ENCODE peak calls at places on chromosomes 4 and X, in six cellular contexts. C, S, L, V, N and X are unnamed samples.

GRCh38 chr4:184471872-184472539 is 2.3 kb downstream of the IRF2 start:
- DNase-seq in C (no peak), S (no peak), L (peak), V (no peak), N (no peak), X (peak)

GRCh38 chr4:73609688-73610087 is 10.5 kb downstream of the RASSF6 start:
- DNase-seq in C (no peak), S (no peak), L (no peak), V (no peak), N (peak), X (no peak)

GRCh38 chrX:39261446-39262147 is 460.3 kb downstream of the MID1IP1 start:
- DNase-seq in C (no peak), S (peak), L (peak), V (peak), N (peak), X (peak)

GRCh38 chr4:21806991-21807390 is 141.6 kb downstream of the KCNIP4 start:
- DNase-seq in C (no peak), S (no peak), L (no peak), V (no peak), N (no peak), X (no peak)

GRCh38 chr4:121177238-121178137 is 13.4 kb upstream of the TNIP3 start:
- DNase-seq in C (no peak), S (no peak), L (no peak), V (no peak), N (no peak), X (no peak)

GRCh38 chrX:119948381-119948780 is 4.8 kb upstream of the NKAP start:
- DNase-seq in C (no peak), S (no peak), L (no peak), V (no peak), N (no peak), X (no peak)

GRCh38 chr4:74408639-74409038 is 36.3 kb upstream of the AREG start:
- DNase-seq in C (no peak), S (no peak), L (no peak), V (no peak), N (no peak), X (no peak)

GRCh38 chr4:180617203-180617602 is 1626.0 kb upstream of the TENM3 start:
- DNase-seq in C (no peak), S (no peak), L (no peak), V (no peak), N (peak), X (no peak)

GRCh38 chr4:7845493-7846124 is 94.1 kb downstream of the AFAP1 start:
- DNase-seq in C (peak), S (no peak), L (no peak), V (no peak), N (peak), X (peak)

GRCh38 chr4:185257086-185257485 is 47.7 kb downstream of the SNX25 start:
- DNase-seq in C (no peak), S (no peak), L (no peak), V (no peak), N (no peak), X (no peak)

GRCh38 chr4:120773641-120774040 is 148.9 kb downstream of the PRDM5 start:
- DNase-seq in C (no peak), S (no peak), L (no peak), V (no peak), N (no peak), X (no peak)

GRCh38 chr4:22474636-22475310 is 41.1 kb downstream of the ADGRA3 start:
- DNase-seq in C (no peak), S (peak), L (no peak), V (no peak), N (peak), X (no peak)

GRCh38 chrX:9197231-9197630 is 163.3 kb upstream of the FAM9B start:
- DNase-seq in C (no peak), S (no peak), L (no peak), V (no peak), N (no peak), X (no peak)

GRCh38 chr4:98522603-98523395 is 135.6 kb downstream of the TSPAN5 start:
- DNase-seq in C (no peak), S (peak), L (no peak), V (no peak), N (peak), X (no peak)

GRCh38 chr4:122346036-122346435 is 32.8 kb upstream of the ADAD1 start:
- DNase-seq in C (no peak), S (no peak), L (no peak), V (no peak), N (no peak), X (no peak)

GRCh38 chr4:77203380-77204197 is 46.6 kb downstream of the CCNG2 start:
- DNase-seq in C (peak), S (peak), L (peak), V (peak), N (peak), X (peak)

GRCh38 chr4:37891221-37892159 is 606 bp downstream of the TBC1D1 start:
- DNase-seq in C (peak), S (no peak), L (peak), V (no peak), N (no peak), X (peak)

GRCh38 chrX:131262200-131262599 is 26.9 kb downstream of the IGSF1 start:
- DNase-seq in C (no peak), S (no peak), L (no peak), V (no peak), N (no peak), X (no peak)

GRCh38 chrX:131703646-131704045 is 159.8 kb downstream of the OR13H1 start:
- DNase-seq in C (no peak), S (no peak), L (no peak), V (no peak), N (no peak), X (no peak)

GRCh38 chrX:71400710-71401109 is 34.6 kb downstream of the TAF1 start:
- DNase-seq in C (no peak), S (no peak), L (no peak), V (no peak), N (no peak), X (no peak)

GRCh38 chr4:42904986-42905385 is 12.5 kb downstream of the GRXCR1 start:
- DNase-seq in C (no peak), S (no peak), L (no peak), V (no peak), N (no peak), X (no peak)

GRCh38 chrX:68710870-68711576 is 63.6 kb downstream of the STARD8 start:
- DNase-seq in C (peak), S (peak), L (peak), V (peak), N (peak), X (peak)

GRCh38 chr4:26061248-26061986 is 147.4 kb downstream of the SMIM20 start:
- DNase-seq in C (peak), S (peak), L (peak), V (peak), N (peak), X (peak)

GRCh38 chr4:150072906-150073714 is 5.1 kb upstream of the DCLK2 start:
- DNase-seq in C (no peak), S (no peak), L (no peak), V (no peak), N (no peak), X (no peak)

GRCh38 chr4:153140294-153140693 is 63.9 kb upstream of the TRIM2 start:
- DNase-seq in C (no peak), S (no peak), L (no peak), V (no peak), N (no peak), X (no peak)

GRCh38 chrX:40039887-40040286 is 57.9 kb downstream of the BCOR start:
- DNase-seq in C (no peak), S (no peak), L (no peak), V (no peak), N (no peak), X (no peak)

GRCh38 chrX:71302461-71303213 is 1.1 kb downstream of the ITGB1BP2 start:
- DNase-seq in C (no peak), S (no peak), L (no peak), V (no peak), N (no peak), X (no peak)

GRCh38 chr4:38072578-38072977 is 112.4 kb downstream of the PTTG2 start:
- DNase-seq in C (no peak), S (no peak), L (no peak), V (no peak), N (no peak), X (no peak)

GRCh38 chr4:12729384-12729783 is 754.8 kb downstream of the RAB28 start:
- DNase-seq in C (no peak), S (peak), L (peak), V (peak), N (peak), X (peak)

GRCh38 chr4:78552398-78553396 is 1.1 kb downstream of the ANXA3 start:
- DNase-seq in C (no peak), S (peak), L (no peak), V (no peak), N (peak), X (no peak)

GRCh38 chr4:105765690-105766407 is 57.3 kb downstream of the GSTCD start:
- DNase-seq in C (no peak), S (peak), L (no peak), V (no peak), N (peak), X (no peak)

GRCh38 chrX:56727531-56727930 is 1.5 kb upstream of the NBDY start:
- DNase-seq in C (no peak), S (no peak), L (no peak), V (no peak), N (no peak), X (no peak)

GRCh38 chrX:1524874-1525582 is 12.0 kb downstream of the P2RY8 start:
- DNase-seq in C (no peak), S (no peak), L (no peak), V (no peak), N (no peak), X (no peak)

GRCh38 chr4:169017971-169018370 is 7.9 kb upstream of the CBR4 start:
- DNase-seq in C (no peak), S (no peak), L (no peak), V (no peak), N (no peak), X (no peak)

GRCh38 chrX:102708900-102709299 is 3.3 kb upstream of the GPRASP2 start:
- DNase-seq in C (no peak), S (no peak), L (no peak), V (no peak), N (no peak), X (no peak)

GRCh38 chrX:75156537-75156945 is 458 bp upstream of the ABCB7 start:
- DNase-seq in C (no peak), S (no peak), L (peak), V (peak), N (no peak), X (no peak)

GRCh38 chr4:156677136-156677535 is 294.5 kb downstream of the PDGFC start:
- DNase-seq in C (no peak), S (peak), L (peak), V (peak), N (peak), X (peak)

GRCh38 chr4:83408958-83409357 is 46.7 kb downstream of the HELQ start:
- DNase-seq in C (no peak), S (no peak), L (no peak), V (no peak), N (no peak), X (no peak)

DNA sequence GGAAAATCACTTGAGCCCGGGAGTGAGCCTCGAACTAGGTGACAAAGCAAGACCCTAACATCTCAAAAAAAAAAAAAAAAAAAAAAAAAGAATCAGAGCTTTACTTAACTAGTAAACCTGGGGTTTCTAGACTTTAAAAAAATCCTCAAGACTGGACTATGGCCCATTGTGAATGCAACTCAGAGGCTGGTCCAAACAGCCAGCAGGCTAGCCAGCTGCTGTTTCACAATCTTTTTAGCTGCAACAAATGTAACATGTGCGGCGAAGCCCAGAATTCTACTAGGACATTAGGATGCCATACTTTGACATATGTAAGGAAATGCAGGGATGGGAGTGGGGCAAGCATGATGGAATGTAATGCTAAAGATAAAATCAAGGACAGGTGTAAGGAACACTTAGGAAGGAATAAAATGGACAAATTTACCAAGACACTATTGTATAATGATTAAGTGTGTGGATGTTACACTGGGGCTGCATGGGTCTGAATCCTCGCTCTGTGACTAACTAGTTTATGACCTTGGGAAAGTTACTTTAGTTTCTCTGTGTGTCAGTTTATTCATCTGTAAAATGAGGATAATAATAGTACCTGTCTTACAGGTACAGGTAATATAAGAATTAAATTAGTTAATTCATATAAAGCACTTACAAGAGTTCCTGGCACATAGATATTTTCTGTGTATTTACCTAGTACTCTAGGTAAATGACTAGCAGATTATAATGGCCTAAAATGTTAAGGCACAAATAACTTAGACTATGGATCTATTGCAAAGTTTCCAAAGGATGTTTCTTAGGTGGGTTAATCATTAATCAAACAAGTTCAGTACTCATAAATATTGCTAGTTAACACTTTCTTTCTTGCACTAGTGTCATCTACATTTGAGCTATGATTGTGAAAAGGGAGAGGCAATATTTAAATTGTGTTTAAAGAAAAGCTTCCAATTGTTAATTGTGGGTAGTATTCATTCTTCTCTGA is 49.5 kb downstream of the HELQ start:
- DNase-seq in C (no peak), S (no peak), L (no peak), V (no peak), N (no peak), X (no peak)
- TF ChIP-seq JUND in C (no peak), S (no peak), L (no peak), V (no peak), N (no peak), X (no peak)

DNA sequence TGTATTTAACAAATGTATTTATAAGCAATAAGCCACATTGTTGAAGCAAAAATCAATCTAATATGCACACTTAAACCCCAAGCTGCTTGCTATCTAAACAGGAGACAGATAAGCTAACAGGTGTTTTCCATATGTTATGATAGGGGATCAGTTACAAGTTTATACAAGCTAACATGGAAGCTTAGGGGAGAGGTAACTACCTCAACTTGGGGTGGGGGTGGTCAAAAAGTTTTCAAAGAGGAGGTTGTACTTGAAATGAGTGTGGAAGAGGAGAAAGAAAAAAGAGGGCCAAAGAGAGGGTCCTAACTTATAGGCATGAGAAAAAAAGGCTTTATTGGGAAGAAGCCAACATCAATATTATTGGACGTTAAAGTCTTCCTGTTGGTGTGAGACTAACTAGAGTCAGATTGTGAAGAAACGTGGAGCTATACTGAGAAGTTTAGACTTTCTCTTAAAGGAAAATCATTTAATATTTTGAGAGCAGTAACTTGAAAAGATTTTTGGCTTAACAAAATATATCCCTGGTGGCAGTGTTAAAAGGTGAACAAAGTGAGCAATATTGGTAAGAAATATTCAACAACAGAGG is 205.8 kb downstream of the NDST4 start:
- DNase-seq in C (no peak), S (no peak), L (no peak), V (no peak), N (no peak), X (no peak)
- TF ChIP-seq JUND in C (no peak), S (no peak), L (no peak), V (no peak), N (no peak), X (no peak)

DNA sequence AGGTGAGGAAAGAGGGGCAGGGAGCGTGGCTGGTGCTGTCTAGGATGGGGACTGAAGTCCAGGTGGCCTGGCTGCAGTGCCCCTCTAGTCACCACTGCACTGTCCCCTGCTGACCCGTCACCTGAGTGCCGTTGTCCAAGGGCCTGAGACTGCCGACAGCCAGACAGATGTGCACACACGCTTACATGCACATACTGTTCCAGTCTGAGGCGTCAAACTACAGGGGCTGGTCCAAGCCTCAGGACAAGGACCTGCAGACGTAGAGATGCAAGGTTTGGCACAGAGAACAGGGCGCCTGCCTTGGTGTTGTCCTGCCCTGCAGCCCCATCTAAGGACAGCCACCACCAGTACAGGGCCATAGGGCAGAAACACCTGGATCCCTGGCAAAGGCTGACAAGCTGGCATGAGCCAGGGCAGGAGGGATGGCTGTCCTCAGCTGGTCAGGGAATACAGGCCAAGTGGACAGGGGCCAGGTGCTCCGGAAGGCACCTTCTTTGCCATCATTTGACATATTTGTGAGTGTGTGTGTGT is 1.7 kb downstream of the SLC2A9 start:
- DNase-seq in C (no peak), S (no peak), L (no peak), V (no peak), N (no peak), X (no peak)
- TF ChIP-seq JUND in C (no peak), S (no peak), L (no peak), V (no peak), N (no peak), X (no peak)

GRCh38 chr4:128513664-128514484 is 226.3 kb upstream of the PGRMC2 start:
- DNase-seq in C (no peak), S (no peak), L (no peak), V (no peak), N (no peak), X (no peak)

GRCh38 chr4:128517739-128518510 is 230.3 kb upstream of the PGRMC2 start:
- DNase-seq in C (no peak), S (peak), L (peak), V (peak), N (peak), X (no peak)

GRCh38 chr4:128517096-128517738 is 229.6 kb upstream of the PGRMC2 start:
- DNase-seq in C (no peak), S (no peak), L (no peak), V (peak), N (no peak), X (no peak)

GRCh38 chr4:128519163-128519810 is 231.7 kb upstream of the PGRMC2 start:
- DNase-seq in C (no peak), S (no peak), L (no peak), V (no peak), N (no peak), X (no peak)

DNA sequence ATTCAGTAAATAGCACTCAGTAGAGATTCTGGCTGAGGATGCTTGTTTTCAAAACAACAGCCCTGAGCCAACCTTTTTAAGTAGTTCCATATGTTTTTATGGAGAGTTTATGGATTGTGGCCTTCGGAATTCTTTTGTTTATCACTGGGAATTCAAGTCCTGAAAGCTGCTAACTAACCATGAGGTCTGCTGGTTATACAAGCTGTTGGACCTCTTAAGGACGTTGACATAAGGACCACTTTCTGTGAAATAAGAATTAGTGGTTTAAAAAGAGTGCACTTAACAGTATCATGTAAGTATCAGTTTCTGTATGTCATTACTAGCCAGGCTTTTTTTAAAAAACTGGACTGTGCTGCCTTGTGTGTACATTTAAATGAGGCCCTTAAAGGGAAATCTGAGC is 229.0 kb upstream of the PGRMC2 start:
- DNase-seq in C (no peak), S (no peak), L (no peak), V (no peak), N (no peak), X (no peak)
- TF ChIP-seq JUND in C (no peak), S (no peak), L (no peak), V (no peak), N (no peak), X (no peak)

DNA sequence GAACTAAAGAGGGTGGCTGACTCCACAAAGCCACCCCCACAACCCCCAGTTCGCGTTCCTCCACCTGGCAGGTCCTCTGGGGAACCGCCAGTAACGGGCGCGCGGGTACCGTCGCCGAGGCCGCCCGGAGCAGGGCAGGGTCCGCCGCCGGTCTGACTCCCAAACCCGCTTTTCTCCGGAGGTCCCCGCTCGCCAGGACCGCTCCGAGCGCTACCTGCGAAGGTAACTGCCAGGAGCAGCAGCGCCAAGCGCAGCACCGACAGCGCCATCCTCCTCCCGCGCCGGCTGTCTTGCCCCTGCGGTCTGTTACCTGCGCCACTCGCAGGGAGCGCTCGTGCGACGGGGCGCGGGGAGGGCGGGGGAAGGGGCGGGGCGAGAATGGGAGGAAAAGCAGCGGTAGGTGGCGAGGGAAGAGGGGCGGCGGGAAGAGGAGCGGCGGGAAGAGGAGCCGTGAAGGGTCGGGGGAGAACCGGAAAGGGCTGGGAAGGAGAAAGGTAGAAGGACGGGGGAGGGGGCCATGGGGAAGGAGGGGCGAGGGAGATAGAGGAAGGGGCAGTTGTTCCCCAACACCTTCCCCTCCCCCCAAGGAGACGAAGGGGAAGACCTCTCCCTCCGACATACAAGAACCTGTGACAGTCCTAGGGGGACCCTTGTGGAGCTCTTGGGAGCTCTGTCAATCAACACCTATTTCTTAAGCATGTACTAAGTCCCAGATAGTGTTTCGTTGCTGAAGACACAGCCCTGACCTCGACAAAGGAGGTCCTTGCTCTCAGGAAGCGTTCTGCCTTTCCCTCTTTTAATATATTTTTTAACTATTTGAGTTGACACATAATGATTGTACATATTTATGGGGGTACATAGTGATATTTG is at the start of gene SPINK2:
- DNase-seq in C (peak), S (peak), L (peak), V (peak), N (no peak), X (peak)
- TF ChIP-seq JUND in C (no peak), S (no peak), L (no peak), V (no peak), N (no peak), X (no peak)